ENCODE peak calls at places on chromosome 1, in ten cellular contexts. C, Z, G, V, Q, B, Y, I, R and U are unnamed samples.

GRCh38 chr1:204670152-204670927 is 15.2 kb downstream of the LRRN2 start:
- ATAC-seq in Y (no peak), Z (no peak), R (no peak), I (peak), V (no peak), B (no peak), Q (peak), G (peak), C (peak), U (peak)

GRCh38 chr1:232597721-232598120 is 32.2 kb downstream of the SIPA1L2 start:
- ATAC-seq in B (peak), Z (no peak), Q (peak), C (no peak), I (no peak), G (peak), Y (no peak), R (no peak), V (no peak), U (no peak)

GRCh38 chr1:184541537-184542152 is 154.8 kb downstream of the C1orf21 start:
- ATAC-seq in I (no peak), Q (peak), Y (no peak), B (no peak), C (no peak), V (no peak), G (no peak), Z (no peak), R (no peak), U (peak)

GRCh38 chr1:15616704-15617172 is 520 bp upstream of the DDI2 start:
- ATAC-seq in C (peak), G (peak), Q (peak), I (peak), Y (no peak), B (peak), V (peak), R (peak), Z (peak), U (peak)

GRCh38 chr1:68819190-68819829 is 322.4 kb upstream of the DEPDC1 start:
- ATAC-seq in B (no peak), G (no peak), C (peak), Q (peak), I (peak), Z (no peak), V (no peak), R (no peak), Y (no peak), U (peak)

GRCh38 chr1:242199861-242200458 is 201.1 kb upstream of the MAP1LC3C start:
- ATAC-seq in C (no peak), Z (no peak), G (no peak), Q (no peak), R (no peak), Y (no peak), B (no peak), V (no peak), I (no peak), U (no peak)

GRCh38 chr1:85585845-85586244 is 5.3 kb downstream of the CCN1 start:
- ATAC-seq in Y (no peak), V (no peak), Z (no peak), B (no peak), I (no peak), G (peak), Q (peak), R (no peak), C (peak), U (peak)

GRCh38 chr1:106568575-106568974 is 487.9 kb upstream of the PRMT6 start:
- ATAC-seq in C (peak), Y (no peak), V (no peak), R (no peak), B (no peak), I (no peak), G (no peak), Z (no peak), Q (no peak), U (no peak)

GRCh38 chr1:203325418-203326091 is 20.2 kb downstream of the BTG2 start:
- ATAC-seq in B (no peak), I (no peak), C (no peak), V (no peak), Y (no peak), R (no peak), Q (peak), Z (no peak), G (no peak), U (no peak)

GRCh38 chr1:33007190-33008050 is 29.3 kb downstream of the AK2 start:
- ATAC-seq in C (peak), R (peak), B (peak), G (peak), V (peak), Q (peak), I (peak), Y (peak), Z (peak), U (peak)

GRCh38 chr1:207698822-207699483 is 52.9 kb upstream of the CD46 start:
- ATAC-seq in I (no peak), B (peak), V (peak), C (peak), Y (no peak), G (peak), Q (peak), Z (no peak), R (no peak), U (peak)

GRCh38 chr1:186239211-186239610 is 135.8 kb downstream of the TPR start:
- ATAC-seq in C (no peak), Q (peak), I (no peak), Z (no peak), V (no peak), G (no peak), B (no peak), R (no peak), Y (no peak), U (no peak)

GRCh38 chr1:162166934-162167615 is 97.6 kb downstream of the NOS1AP start:
- ATAC-seq in Z (no peak), C (no peak), B (no peak), V (no peak), R (no peak), Y (no peak), G (no peak), Q (no peak), I (no peak), U (no peak)

GRCh38 chr1:180187626-180188025 is 33.0 kb downstream of the QSOX1 start:
- ATAC-seq in C (no peak), G (no peak), V (no peak), I (no peak), Z (no peak), Y (no peak), Q (no peak), B (no peak), R (no peak), U (peak)

GRCh38 chr1:201906336-201906735 is 17.6 kb downstream of the SHISA4 start:
- ATAC-seq in Q (no peak), I (no peak), Z (no peak), G (no peak), V (no peak), R (no peak), Y (no peak), C (no peak), B (no peak), U (no peak)

GRCh38 chr1:112706505-112707216 is at the start of gene RHOC:
- ATAC-seq in Y (peak), B (peak), Z (peak), V (peak), R (peak), C (peak), G (peak), I (peak), Q (peak), U (peak)

GRCh38 chr1:153608089-153608672 is 4.8 kb downstream of the S100A16 start:
- ATAC-seq in Q (peak), I (no peak), R (no peak), B (no peak), G (no peak), Z (no peak), Y (no peak), C (peak), V (no peak), U (peak)

GRCh38 chr1:228548788-228549187 is 61.6 kb downstream of the RNF187 start:
- ATAC-seq in Y (no peak), R (no peak), G (no peak), Z (no peak), B (no peak), I (no peak), V (no peak), C (no peak), Q (no peak), U (no peak)

GRCh38 chr1:173222149-173223030 is 15.3 kb upstream of the TNFSF4 start:
- ATAC-seq in V (no peak), R (peak), C (no peak), Y (no peak), Z (peak), Q (no peak), B (no peak), I (no peak), G (no peak), U (no peak)

GRCh38 chr1:204475651-204476432 is 18.8 kb downstream of the PIK3C2B start:
- ATAC-seq in B (no peak), V (no peak), Y (no peak), I (no peak), G (peak), R (no peak), Z (no peak), Q (no peak), C (no peak), U (no peak)

GRCh38 chr1:67019600-67020136 is 34.3 kb downstream of the SLC35D1 start:
- ATAC-seq in C (peak), V (no peak), Z (no peak), I (peak), Y (no peak), B (peak), Q (peak), G (no peak), R (no peak), U (peak)

GRCh38 chr1:23069149-23069548 is 49.9 kb downstream of the KDM1A start:
- ATAC-seq in C (no peak), G (no peak), V (no peak), R (no peak), Y (no peak), B (no peak), I (no peak), Z (no peak), Q (no peak), U (no peak)

GRCh38 chr1:1167416-1168155 is 6.1 kb upstream of the TTLL10 start:
- ATAC-seq in C (no peak), G (no peak), I (no peak), B (no peak), Q (no peak), R (no peak), Y (no peak), V (no peak), Z (no peak), U (no peak)

GRCh38 chr1:92728687-92729086 is 56.2 kb downstream of the EVI5 start:
- ATAC-seq in G (no peak), Z (no peak), I (no peak), C (peak), R (no peak), Q (no peak), B (no peak), Y (no peak), V (no peak), U (no peak)

GRCh38 chr1:90831910-90832309 is 114.8 kb upstream of the BARHL2 start:
- ATAC-seq in G (no peak), Q (no peak), B (no peak), R (no peak), Y (no peak), V (peak), Z (no peak), C (no peak), I (no peak), U (no peak)

GRCh38 chr1:108856994-108857393 is at the start of gene AKNAD1:
- ATAC-seq in G (no peak), V (no peak), R (no peak), Q (no peak), Z (no peak), Y (no peak), I (no peak), B (no peak), C (no peak), U (no peak)

GRCh38 chr1:25492323-25492722 is 51.1 kb upstream of the LDLRAP1 start:
- ATAC-seq in Z (no peak), I (no peak), Y (no peak), B (no peak), G (no peak), V (no peak), Q (no peak), C (no peak), R (no peak), U (no peak)

GRCh38 chr1:240927815-240928214 is 315.9 kb upstream of the GREM2 start:
- ATAC-seq in I (no peak), C (peak), Q (no peak), Z (no peak), G (no peak), B (no peak), V (no peak), Y (no peak), R (no peak), U (no peak)

GRCh38 chr1:198254521-198254920 is 97.7 kb downstream of the NEK7 start:
- ATAC-seq in Z (no peak), V (no peak), C (no peak), Y (no peak), B (no peak), I (no peak), R (no peak), Q (no peak), G (no peak), U (peak)

GRCh38 chr1:221887091-221887746 is 145.3 kb upstream of the DUSP10 start:
- ATAC-seq in C (peak), G (peak), R (no peak), Y (no peak), I (peak), V (no peak), Q (peak), Z (no peak), B (peak), U (peak)

GRCh38 chr1:5598824-5599395 is 393.3 kb downstream of the NPHP4 start:
- ATAC-seq in B (no peak), Q (peak), Z (no peak), G (no peak), C (no peak), Y (peak), I (peak), V (no peak), R (no peak), U (no peak)

GRCh38 chr1:35490250-35490649 is 67.0 kb downstream of the KIAA0319L start:
- ATAC-seq in C (no peak), R (no peak), B (no peak), V (no peak), Z (no peak), Q (no peak), G (no peak), Y (no peak), I (no peak), U (no peak)

GRCh38 chr1:9465640-9466039 is 73.6 kb upstream of the SLC25A33 start:
- ATAC-seq in Q (no peak), G (peak), Y (no peak), B (no peak), R (no peak), C (no peak), Z (no peak), I (peak), V (no peak), U (no peak)

GRCh38 chr1:207941664-207942063 is 30.7 kb upstream of the CD34 start:
- ATAC-seq in Y (no peak), C (peak), V (no peak), B (peak), G (peak), Q (peak), R (no peak), I (peak), Z (no peak), U (no peak)

GRCh38 chr1:174074757-174075156 is 52.6 kb upstream of the RC3H1 start:
- ATAC-seq in G (no peak), I (no peak), Q (no peak), R (no peak), V (no peak), B (no peak), Z (no peak), Y (no peak), C (peak), U (peak)